ENCODE peak calls at places on chromosomes 1 and 21, in four cellular contexts. One of them, this sample, is unnamed.

GRCh38 chr1:244989813-244990212 is 125.5 kb upstream of the HNRNPU start:
- DNase-seq in pancreas: no peak
- DNase-seq in GM04504: no peak
- DNase-seq in hippocampal formation: no peak
- DNase-seq in this sample: no peak

GRCh38 chr1:214187152-214187900 is 93.6 kb upstream of the SMYD2 start:
- DNase-seq in GM04504: no peak
- DNase-seq in pancreas: peak
- DNase-seq in hippocampal formation: peak
- DNase-seq in this sample: no peak

GRCh38 chr1:174998569-174999215 is 1.1 kb upstream of the CACYBP start:
- DNase-seq in pancreas: no peak
- DNase-seq in hippocampal formation: no peak
- DNase-seq in GM04504: no peak
- DNase-seq in this sample: no peak

GRCh38 chr1:42730988-42731387 is 9.0 kb downstream of the CLDN19 start:
- DNase-seq in GM04504: no peak
- DNase-seq in hippocampal formation: no peak
- DNase-seq in pancreas: no peak
- DNase-seq in this sample: no peak

GRCh38 chr1:154342836-154343472 is 17.6 kb downstream of the ATP8B2 start:
- DNase-seq in GM04504: no peak
- DNase-seq in pancreas: no peak
- DNase-seq in hippocampal formation: no peak
- DNase-seq in this sample: no peak

GRCh38 chr1:189859385-189859977 is 618.2 kb downstream of the BRINP3 start:
- DNase-seq in pancreas: no peak
- DNase-seq in hippocampal formation: no peak
- DNase-seq in GM04504: no peak
- DNase-seq in this sample: no peak

GRCh38 chr1:6577831-6578525 is 1.8 kb upstream of the ZBTB48 start:
- DNase-seq in pancreas: no peak
- DNase-seq in hippocampal formation: peak
- DNase-seq in GM04504: no peak
- DNase-seq in this sample: no peak

GRCh38 chr1:226665505-226666163 is 73.4 kb downstream of the ITPKB start:
- DNase-seq in pancreas: no peak
- DNase-seq in hippocampal formation: no peak
- DNase-seq in GM04504: no peak
- DNase-seq in this sample: no peak

GRCh38 chr1:68107771-68108170 is 57.3 kb upstream of the DIRAS3 start:
- DNase-seq in pancreas: no peak
- DNase-seq in hippocampal formation: no peak
- DNase-seq in GM04504: no peak
- DNase-seq in this sample: no peak

GRCh38 chr1:160901768-160902167 is 16.8 kb upstream of the ITLN1 start:
- DNase-seq in pancreas: no peak
- DNase-seq in GM04504: no peak
- DNase-seq in hippocampal formation: no peak
- DNase-seq in this sample: no peak

GRCh38 chr1:165892935-165893334 is 65.5 kb downstream of the UCK2 start:
- DNase-seq in GM04504: no peak
- DNase-seq in hippocampal formation: no peak
- DNase-seq in pancreas: no peak
- DNase-seq in this sample: no peak

GRCh38 chr1:77412069-77412793 is 130.4 kb downstream of the AK5 start:
- DNase-seq in pancreas: no peak
- DNase-seq in hippocampal formation: no peak
- DNase-seq in GM04504: peak
- DNase-seq in this sample: peak

GRCh38 chr1:63592536-63593302 is 492 bp upstream of the PGM1 start:
- DNase-seq in GM04504: no peak
- DNase-seq in hippocampal formation: no peak
- DNase-seq in pancreas: no peak
- DNase-seq in this sample: no peak

GRCh38 chr1:177945943-177946650 is 23.8 kb downstream of the SEC16B start:
- DNase-seq in GM04504: no peak
- DNase-seq in hippocampal formation: peak
- DNase-seq in pancreas: no peak
- DNase-seq in this sample: peak

GRCh38 chr21:16376673-16377072 is 646.9 kb downstream of the USP25 start:
- DNase-seq in pancreas: no peak
- DNase-seq in hippocampal formation: no peak
- DNase-seq in GM04504: no peak
- DNase-seq in this sample: no peak

GRCh38 chr1:88877382-88877825 is 14.0 kb downstream of the GTF2B start:
- DNase-seq in pancreas: no peak
- DNase-seq in GM04504: no peak
- DNase-seq in hippocampal formation: no peak
- DNase-seq in this sample: no peak

GRCh38 chr1:2270260-2271100 is 42.4 kb downstream of the SKI start:
- DNase-seq in hippocampal formation: no peak
- DNase-seq in GM04504: no peak
- DNase-seq in pancreas: peak
- DNase-seq in this sample: no peak

GRCh38 chr1:63883494-63884235 is 109.8 kb downstream of the ROR1 start:
- DNase-seq in GM04504: no peak
- DNase-seq in hippocampal formation: no peak
- DNase-seq in pancreas: no peak
- DNase-seq in this sample: no peak

GRCh38 chr21:33403786-33404571 is 766 bp downstream of the IFNGR2 start:
- DNase-seq in pancreas: peak
- DNase-seq in GM04504: no peak
- DNase-seq in hippocampal formation: peak
- DNase-seq in this sample: no peak

GRCh38 chr1:162941024-162941423 is 80.0 kb upstream of the CCDC190 start:
- DNase-seq in pancreas: no peak
- DNase-seq in hippocampal formation: no peak
- DNase-seq in GM04504: no peak
- DNase-seq in this sample: no peak

GRCh38 chr1:197917553-197917812 is 311 bp downstream of the LHX9 start:
- DNase-seq in GM04504: no peak
- DNase-seq in pancreas: no peak
- DNase-seq in hippocampal formation: no peak
- DNase-seq in this sample: no peak

GRCh38 chr1:28078680-28079626 is 9.5 kb downstream of the EYA3 start:
- DNase-seq in hippocampal formation: no peak
- DNase-seq in GM04504: no peak
- DNase-seq in pancreas: no peak
- DNase-seq in this sample: no peak

GRCh38 chr1:226001852-226002666 is 2.9 kb upstream of the SDE2 start:
- DNase-seq in hippocampal formation: peak
- DNase-seq in GM04504: peak
- DNase-seq in pancreas: no peak
- DNase-seq in this sample: no peak

GRCh38 chr1:219902951-219903350 is 25.4 kb downstream of the SLC30A10 start:
- DNase-seq in GM04504: no peak
- DNase-seq in pancreas: no peak
- DNase-seq in hippocampal formation: no peak
- DNase-seq in this sample: no peak

GRCh38 chr1:24294228-24294672 is 24.9 kb upstream of the GRHL3 start:
- DNase-seq in pancreas: no peak
- DNase-seq in GM04504: peak
- DNase-seq in hippocampal formation: no peak
- DNase-seq in this sample: peak

GRCh38 chr21:34022557-34023335 is 50.6 kb upstream of the MRPS6 start:
- DNase-seq in hippocampal formation: no peak
- DNase-seq in GM04504: no peak
- DNase-seq in pancreas: no peak
- DNase-seq in this sample: no peak

GRCh38 chr1:25199876-25200620 is 32.3 kb downstream of the SYF2 start:
- DNase-seq in pancreas: peak
- DNase-seq in GM04504: no peak
- DNase-seq in hippocampal formation: no peak
- DNase-seq in this sample: no peak

GRCh38 chr1:71587961-71588360 is 507.1 kb upstream of the ZRANB2 start:
- DNase-seq in GM04504: peak
- DNase-seq in pancreas: no peak
- DNase-seq in hippocampal formation: no peak
- DNase-seq in this sample: peak

GRCh38 chr21:36422279-36423098 is 37.3 kb downstream of the CHAF1B start:
- DNase-seq in pancreas: peak
- DNase-seq in hippocampal formation: no peak
- DNase-seq in GM04504: peak
- DNase-seq in this sample: no peak

GRCh38 chr21:41950941-41951408 is 2.8 kb downstream of the C2CD2 start:
- DNase-seq in hippocampal formation: no peak
- DNase-seq in pancreas: no peak
- DNase-seq in GM04504: no peak
- DNase-seq in this sample: no peak

GRCh38 chr1:26278835-26279597 is 870 bp upstream of the SH3BGRL3 start:
- DNase-seq in hippocampal formation: no peak
- DNase-seq in pancreas: no peak
- DNase-seq in GM04504: peak
- DNase-seq in this sample: no peak

GRCh38 chr1:70504176-70504820 is 93.2 kb downstream of the CTH start:
- DNase-seq in hippocampal formation: no peak
- DNase-seq in pancreas: no peak
- DNase-seq in GM04504: no peak
- DNase-seq in this sample: no peak

GRCh38 chr1:172287207-172287606 is 133.3 kb upstream of the C1orf105 start:
- DNase-seq in pancreas: no peak
- DNase-seq in GM04504: no peak
- DNase-seq in hippocampal formation: no peak
- DNase-seq in this sample: no peak